ENCODE peak calls at places on chromosomes 16 and 17, in nine cellular contexts. Q is naive thymus-derived CD8-positive, alpha-beta T cell; H is anterior cingulate cortex; A is activated CD4-positive, alpha-beta T cell treated with anti-CD3 and anti-CD28 coated beads, Interleukin-2, amount 10 ng/mL, durations not matched to agents 7 days and 5 days; C is AG10803; S is activated naive CD4-positive, alpha-beta T cell; V is fibroblast of pulmonary artery; I is stimulated activated effector memory CD8-positive, alpha-beta T cell treated with anti-CD3 and anti-CD28 coated beads, Interleukin-12 subunit alpha, Interleukin-12 subunit beta, amount 100 ng/mL, for 72 hours; J is CD4-positive, CD25-positive, alpha-beta regulatory T cell. Y is an unnamed sample.

GRCh38 chr17:56917559-56918296 is 3.9 kb upstream of the TRIM25 start:
- DNase-seq in J (no peak), S (no peak), Q (no peak), I (no peak), A (no peak), V (peak; percentile 14), C (no peak), H (no peak), Y (no peak)

GRCh38 chr17:50728112-50728429 is 8.7 kb downstream of the LUC7L3 start:
- DNase-seq in S (no peak), V (no peak), A (no peak), I (no peak), Q (no peak), H (no peak), J (no peak), C (no peak), Y (no peak)

GRCh38 chr17:62671553-62671952 is 44.1 kb downstream of the MRC2 start:
- DNase-seq in S (no peak), I (no peak), A (no peak), C (no peak), Q (no peak), J (no peak), V (no peak), H (no peak), Y (no peak)

GRCh38 chr17:82332669-82333278 is 792 bp downstream of the SECTM1 start:
- DNase-seq in C (peak; percentile 47), V (peak; percentile 40), H (no peak), A (peak; percentile 32), J (peak; percentile 58), Q (no peak), I (no peak), S (no peak), Y (peak; percentile 45)

GRCh38 chr17:43669971-43670644 is 8.4 kb upstream of the MEOX1 start:
- DNase-seq in V (no peak), H (no peak), Q (no peak), S (no peak), C (no peak), J (no peak), I (no peak), A (no peak), Y (peak; percentile 60)

GRCh38 chr17:8002646-8003593 is 505 bp downstream of the GUCY2D start:
- DNase-seq in S (no peak), A (no peak), C (no peak), J (no peak), H (no peak), I (no peak), V (no peak), Q (no peak), Y (no peak)

GRCh38 chr16:5769513-5769912 is 671.9 kb upstream of the EEF2KMT start:
- DNase-seq in Q (no peak), V (no peak), A (no peak), I (no peak), H (no peak), S (no peak), C (no peak), J (no peak), Y (no peak)

GRCh38 chr16:54283735-54284318 is 2.8 kb downstream of the IRX3 start:
- DNase-seq in C (no peak), A (no peak), J (no peak), Q (no peak), H (no peak), V (no peak), S (no peak), I (no peak), Y (no peak)

GRCh38 chr17:17663160-17664072 is 17.8 kb upstream of the RAI1 start:
- DNase-seq in Q (peak; percentile 72), A (peak; percentile 75), S (peak; percentile 63), J (peak; percentile 80), I (peak; percentile 87), C (peak; percentile 95), H (peak; percentile 75), V (peak; percentile 96), Y (peak; percentile 95)

GRCh38 chr16:73304008-73304814 is 256.3 kb upstream of the ZFHX3 start:
- DNase-seq in S (no peak), C (no peak), V (no peak), A (no peak), J (no peak), H (no peak), I (no peak), Q (no peak), Y (no peak)

GRCh38 chr16:68771922-68772681 is 35.0 kb downstream of the CDH1 start:
- DNase-seq in Q (no peak), I (no peak), A (no peak), S (no peak), J (no peak), C (no peak), H (no peak), V (no peak), Y (no peak)

GRCh38 chr17:73720187-73720834 is 76.1 kb upstream of the SDK2 start:
- DNase-seq in J (no peak), Q (no peak), S (peak; percentile 59), H (no peak), V (no peak), A (peak; percentile 65), I (no peak), C (no peak), Y (no peak)

GRCh38 chr16:1978476-1979120 is 2.7 kb downstream of the NOXO1 start:
- DNase-seq in H (no peak), Q (no peak), S (no peak), A (no peak), J (no peak), I (no peak), V (no peak), C (no peak), Y (no peak)

GRCh38 chr17:46977348-46977747 is 1.7 kb downstream of the RPRML start:
- DNase-seq in I (no peak), A (no peak), H (no peak), J (no peak), C (no peak), Q (no peak), V (peak; percentile 39), S (no peak), Y (no peak)

GRCh38 chr16:47970291-47970931 is 185.4 kb downstream of the ABCC12 start:
- DNase-seq in H (no peak), Q (no peak), I (no peak), C (peak; percentile 25), J (peak; percentile 1), A (no peak), S (no peak), V (peak; percentile 62), Y (peak; percentile 61)

GRCh38 chr17:37833237-37833859 is 88.5 kb upstream of the HNF1B start:
- DNase-seq in C (no peak), I (peak; percentile 69), H (no peak), Q (no peak), V (no peak), A (peak; percentile 38), S (no peak), J (peak; percentile 81), Y (no peak)

GRCh38 chr16:12459401-12459791 is 344.3 kb downstream of the CPPED1 start:
- DNase-seq in H (no peak), S (no peak), Q (no peak), A (no peak), J (peak; percentile 9), V (no peak), I (no peak), C (no peak), Y (no peak)

GRCh38 chr17:80190716-80191115 is 20.9 kb downstream of the CARD14 start:
- DNase-seq in C (no peak), J (no peak), H (no peak), I (no peak), Q (no peak), S (no peak), A (no peak), V (no peak), Y (no peak)

GRCh38 chr16:71895679-71896385 is 501 bp downstream of the IST1 start:
- DNase-seq in C (peak; percentile 61), Q (no peak), J (no peak), V (peak; percentile 50), S (peak; percentile 40), H (no peak), I (no peak), A (peak; percentile 40), Y (peak; percentile 44)

GRCh38 chr17:72790194-72790593 is 302.3 kb downstream of the SLC39A11 start:
- DNase-seq in I (no peak), C (peak; percentile 10), J (no peak), H (no peak), Q (no peak), S (no peak), A (no peak), V (no peak), Y (no peak)

GRCh38 chr16:66093217-66093616 is 273.3 kb upstream of the CDH5 start:
- DNase-seq in C (peak; percentile 53), H (no peak), A (no peak), S (no peak), V (no peak), J (no peak), I (no peak), Q (no peak), Y (no peak)

GRCh38 chr16:9446471-9447194 is 355.2 kb downstream of the HAPSTR1 start:
- DNase-seq in H (no peak), Q (no peak), V (no peak), A (no peak), S (no peak), J (no peak), I (no peak), C (no peak), Y (no peak)

GRCh38 chr17:74430706-74431567 is 951 bp upstream of the GPRC5C start:
- DNase-seq in J (no peak), A (no peak), Q (no peak), C (peak; percentile 42), S (no peak), V (peak; percentile 88), H (peak; percentile 49), I (no peak), Y (peak; percentile 44)

GRCh38 chr16:48609453-48610023 is 442 bp downstream of the N4BP1 start:
- DNase-seq in J (peak; percentile 67), H (peak; percentile 46), V (peak; percentile 60), C (peak; percentile 60), Q (no peak), S (peak; percentile 51), A (peak; percentile 47), I (no peak), Y (peak; percentile 50)

GRCh38 chr17:82923366-82924113 is 83.7 kb upstream of the ZNF750 start:
- DNase-seq in V (no peak), C (no peak), H (no peak), Q (no peak), J (no peak), A (no peak), S (no peak), I (no peak), Y (no peak)

GRCh38 chr17:79288950-79289349 is 214.3 kb downstream of the ENGASE start:
- DNase-seq in S (no peak), H (no peak), C (no peak), J (no peak), A (no peak), V (no peak), I (no peak), Q (no peak), Y (no peak)

GRCh38 chr17:16516594-16517018 is 24.6 kb upstream of the LRRC75A start:
- DNase-seq in C (peak; percentile 44), S (no peak), Q (no peak), H (peak; percentile 77), V (peak; percentile 77), I (no peak), A (no peak), J (no peak), Y (peak; percentile 76)

GRCh38 chr17:19004601-19005441 is at the start of gene FAM83G:
- DNase-seq in J (peak; percentile 88), V (peak; percentile 46), C (peak; percentile 68), I (peak; percentile 86), H (no peak), Q (peak; percentile 68), A (peak; percentile 80), S (peak; percentile 89), Y (peak; percentile 65)

GRCh38 chr16:88406096-88407041 is 23.6 kb downstream of the ZNF469 start:
- DNase-seq in Q (no peak), J (no peak), A (no peak), H (no peak), V (no peak), I (no peak), C (no peak), S (no peak), Y (no peak)

GRCh38 chr17:57696050-57696449 is 49.0 kb downstream of the CCDC182 start:
- DNase-seq in J (no peak), H (no peak), S (no peak), A (no peak), C (no peak), Q (no peak), V (no peak), I (no peak), Y (no peak)

GRCh38 chr17:48074322-48075054 is 26.3 kb downstream of the NFE2L1 start:
- DNase-seq in A (peak; percentile 83), Q (peak; percentile 78), S (peak; percentile 58), H (peak; percentile 10), I (peak; percentile 83), V (peak; percentile 88), J (peak; percentile 78), C (peak; percentile 82), Y (peak; percentile 86)

Y was measured in astrocyte of the spinal cord.